ENCODE peak calls at places on chromosome 1, in four cellular contexts. T is CD8-positive, alpha-beta T cell; H is Calu3; R is omental fat pad. X is an unnamed sample.
A peak's percentile ranks its signal among the peaks of the same experiment; 100 is the strongest.

GRCh38 chr1:46983416-46983815 is 40.1 kb upstream of the CYP4X1 start:
- DNase-seq in T (no peak), H (no peak), R (no peak), X (no peak)

GRCh38 chr1:89578151-89578550 is 53.5 kb downstream of the LRRC8B start:
- DNase-seq in T (no peak), H (no peak), R (no peak), X (no peak)

GRCh38 chr1:228095161-228095560 is 8.0 kb downstream of the C1orf35 start:
- DNase-seq in T (no peak), H (no peak), R (peak; percentile 7), X (no peak)

GRCh38 chr1:168920456-168921094 is 185.9 kb upstream of the ATP1B1 start:
- DNase-seq in T (no peak), H (peak; percentile 64), R (no peak), X (no peak)

GRCh38 chr1:203996126-203996525 is 76.8 kb upstream of the SOX13 start:
- DNase-seq in T (no peak), H (peak; percentile 7), R (no peak), X (no peak)

GRCh38 chr1:116089870-116090269 is 21.3 kb upstream of the MAB21L3 start:
- DNase-seq in T (no peak), H (no peak), R (no peak), X (no peak)

GRCh38 chr1:14064649-14065442 is 364.9 kb downstream of the PRDM2 start:
- DNase-seq in T (no peak), H (no peak), R (no peak), X (no peak)

GRCh38 chr1:16617778-16618580 is 4.6 kb upstream of the NBPF1 start:
- DNase-seq in T (no peak), H (no peak), R (no peak), X (no peak)

GRCh38 chr1:115337633-115338456 is at the start of gene NGF:
- DNase-seq in T (no peak), H (no peak), R (no peak), X (no peak)

GRCh38 chr1:37286881-37287280 is 187.5 kb upstream of the ZC3H12A start:
- DNase-seq in T (no peak), H (no peak), R (no peak), X (no peak)

GRCh38 chr1:54355931-54356679 is 50.1 kb downstream of the SSBP3 start:
- DNase-seq in T (no peak), H (no peak), R (no peak), X (peak; percentile 40)

X was measured in CD8-positive, alpha-beta memory T cell.